ENCODE peak calls at places on chromosomes 4 and X, in five cellular contexts. J is upper lobe of right lung, C is uterus, F is GM23248, X is fibroblast of lung. I is an unnamed sample.

GRCh38 chr4:16294455-16294854 is 68.2 kb upstream of the TAPT1 start:
- DNase-seq in X (no peak), J (no peak), C (no peak), F (peak; percentile 84), I (peak; percentile 52)

GRCh38 chrX:40513012-40513411 is 67.8 kb upstream of the ATP6AP2 start:
- DNase-seq in C (no peak), X (no peak), J (peak; percentile 67), F (no peak), I (no peak)

GRCh38 chr4:185171373-185172071 is 28.5 kb downstream of the SLC25A4 start:
- DNase-seq in F (no peak), J (no peak), C (no peak), X (no peak), I (peak; percentile 23)

GRCh38 chrX:134631404-134632346 is 26.6 kb downstream of the PLAC1 start:
- DNase-seq in X (peak; percentile 96), C (peak; percentile 72), F (peak; percentile 48), J (no peak), I (no peak)

GRCh38 chr4:114599231-114600065 is 841 bp downstream of the UGT8 start:
- DNase-seq in X (peak; percentile 13), J (peak; percentile 68), C (no peak), F (peak; percentile 8), I (peak; percentile 40)

GRCh38 chrX:153307546-153308175 is 13.9 kb downstream of the PNMA6F start:
- DNase-seq in J (no peak), F (peak; percentile 55), X (no peak), C (no peak), I (no peak)

GRCh38 chrX:17377047-17377692 is 2.2 kb downstream of the NHS start:
- DNase-seq in J (peak; percentile 63), C (peak; percentile 43), X (peak; percentile 53), F (peak; percentile 77), I (peak; percentile 67)

GRCh38 chr4:3862640-3863420 is 96.6 kb downstream of the ADRA2C start:
- DNase-seq in C (peak; percentile 25), J (no peak), F (no peak), X (no peak), I (no peak)

GRCh38 chrX:56728321-56728720 is 722 bp upstream of the NBDY start:
- DNase-seq in C (no peak), X (peak; percentile 34), F (peak; percentile 24), J (no peak), I (peak; percentile 17)

GRCh38 chr4:176031927-176032326 is 33.7 kb upstream of the WDR17 start:
- DNase-seq in J (no peak), C (no peak), X (no peak), F (no peak), I (peak; percentile 85)
- H3K27ac ChIP-seq in J (no peak overlapping the region), C (no peak overlapping the region), X (no peak overlapping the region), F (no peak overlapping the region), I (no peak overlapping the region)

DNA sequence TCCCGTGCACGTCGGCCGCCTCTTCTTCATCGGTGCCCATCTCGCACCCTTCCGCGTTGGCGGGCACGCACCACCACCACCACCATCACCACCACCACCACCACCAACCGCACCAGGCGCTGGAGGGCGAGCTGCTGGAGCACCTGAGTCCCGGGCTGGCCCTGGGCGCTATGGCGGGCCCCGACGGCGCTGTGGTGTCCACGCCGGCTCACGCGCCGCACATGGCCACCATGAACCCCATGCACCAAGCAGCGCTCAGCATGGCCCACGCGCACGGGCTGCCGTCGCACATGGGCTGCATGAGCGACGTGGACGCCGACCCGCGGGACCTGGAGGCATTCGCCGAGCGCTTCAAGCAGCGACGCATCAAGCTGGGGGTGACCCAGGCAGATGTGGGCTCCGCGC is 1.3 kb downstream of the POU4F2 start:
- DNase-seq in J (no peak), F (no peak), C (no peak), X (no peak), I (no peak)
- H3K27me3 ChIP-seq in J (peaks cover 79% of the 10 kb centered on the region), F (peaks cover 77% of the 10 kb centered on the region), C (peaks cover 13% of the 10 kb centered on the region), X (peaks cover 32% of the 10 kb centered on the region), I (peaks cover 100% of the 10 kb centered on the region)

GRCh38 chr4:87038837-87039715 is 104.3 kb downstream of the AFF1 start:
- DNase-seq in J (no peak), C (peak; percentile 76), F (peak; percentile 98), X (peak; percentile 83), I (peak; percentile 78)
- H3K4me1 ChIP-seq in J (peaks cover 62% of the 10 kb centered on the region), C (peaks cover 19% of the 10 kb centered on the region), F (peaks cover 46% of the 10 kb centered on the region), X (peaks cover 24% of the 10 kb centered on the region), I (peaks cover 31% of the 10 kb centered on the region)

GRCh38 chr4:25233194-25233593 is 639 bp upstream of the PI4K2B start:
- DNase-seq in J (no peak), X (no peak), C (no peak), F (no peak), I (no peak)
- H3K27ac ChIP-seq in J (peak overlapping the region; percentile 96), X (no peak overlapping the region), C (peak overlapping the region; percentile 98), F (no peak overlapping the region), I (no peak overlapping the region)

DNA sequence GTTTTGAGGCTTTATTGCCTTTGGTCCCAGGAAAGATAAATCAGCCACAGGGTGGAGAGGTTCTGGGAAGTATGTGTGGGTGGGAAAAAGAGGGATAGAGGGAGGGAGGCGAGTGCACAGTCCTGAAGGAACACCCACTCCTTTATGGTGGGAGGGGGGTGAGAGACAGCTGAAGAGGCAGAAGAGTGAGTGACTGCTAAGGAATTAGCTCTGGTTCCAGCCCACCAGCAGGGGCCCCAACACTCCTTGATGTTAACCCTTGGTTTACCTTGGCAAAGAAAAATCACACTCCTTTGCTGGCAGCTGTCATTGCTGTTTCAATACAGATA is 82.0 kb downstream of the HS6ST2 start:
- DNase-seq in X (no peak), C (peak; percentile 19), F (no peak), J (no peak), I (no peak)
- H3K27me3 ChIP-seq in X (no peaks in the 10 kb centered on the region), C (no peaks in the 10 kb centered on the region), F (no peaks in the 10 kb centered on the region), J (no peaks in the 10 kb centered on the region), I (no peaks in the 10 kb centered on the region)

DNA sequence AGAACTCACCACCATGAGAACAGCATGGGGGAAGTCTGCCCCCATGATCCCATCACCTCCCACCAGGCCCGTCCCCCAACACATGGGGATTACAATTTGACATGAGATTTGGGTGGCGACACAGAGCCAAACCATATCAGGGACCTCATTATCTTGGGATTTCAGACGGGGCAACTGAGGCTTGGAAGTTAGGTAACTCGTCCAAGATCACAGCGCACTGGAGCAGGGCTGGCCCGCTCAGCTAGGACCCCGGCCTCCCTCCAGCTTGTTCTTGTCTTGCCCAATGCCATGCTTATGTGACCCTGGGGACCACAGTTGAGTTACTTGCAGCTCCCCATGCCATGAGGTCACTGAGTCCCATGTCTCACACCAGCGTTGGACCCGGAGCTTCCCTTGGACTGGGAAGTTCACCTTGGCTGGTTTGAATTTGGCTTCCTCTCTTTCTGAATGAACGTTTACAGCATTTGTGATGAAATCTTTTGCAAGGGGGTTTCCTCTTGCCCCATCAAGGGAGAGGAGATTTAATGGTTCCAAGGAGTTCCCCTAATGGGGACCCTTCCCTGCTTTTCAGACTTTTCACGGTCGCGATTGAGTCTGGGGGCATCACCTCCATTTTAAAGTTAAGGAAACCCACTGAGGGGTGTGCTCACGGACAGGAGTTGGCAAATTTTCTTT is 18.2 kb downstream of the HTRA3 start:
- DNase-seq in J (peak; percentile 47), X (no peak), C (no peak), F (no peak), I (no peak)
- H3K4me1 ChIP-seq in J (no peaks in the 10 kb centered on the region), X (no peaks in the 10 kb centered on the region), C (no peaks in the 10 kb centered on the region), F (no peaks in the 10 kb centered on the region), I (no peaks in the 10 kb centered on the region)

GRCh38 chr4:148443550-148444295 is 1.5 kb upstream of the NR3C2 start:
- DNase-seq in J (peak; percentile 82), X (no peak), F (peak; percentile 53), C (peak; percentile 58), I (no peak)

GRCh38 chr4:148444296-148445070 is 2.3 kb upstream of the NR3C2 start:
- DNase-seq in C (peak; percentile 40), F (peak; percentile 34), J (peak; percentile 82), X (no peak), I (no peak)

GRCh38 chr4:148445071-148445902 is 3.1 kb upstream of the NR3C2 start:
- DNase-seq in C (peak; percentile 57), F (peak; percentile 42), X (no peak), J (peak; percentile 84), I (no peak)

GRCh38 chr4:148445903-148446261 is 3.7 kb upstream of the NR3C2 start:
- DNase-seq in J (no peak), F (no peak), X (no peak), C (no peak), I (no peak)

GRCh38 chr4:148447672-148448071 is 5.5 kb upstream of the NR3C2 start:
- DNase-seq in X (no peak), F (peak; percentile 42), J (no peak), C (peak; percentile 16), I (no peak)
- H3K27ac ChIP-seq in X (peak overlapping the region; percentile 54), F (no peak overlapping the region), J (peak overlapping the region; percentile 13), C (peak overlapping the region; percentile 25), I (no peak overlapping the region)

GRCh38 chr4:153794001-153794400 is 5.1 kb upstream of the SFRP2 start:
- DNase-seq in C (no peak), F (no peak), J (no peak), X (no peak), I (no peak)

GRCh38 chr4:153790962-153791551 is 2.2 kb upstream of the SFRP2 start:
- DNase-seq in X (no peak), F (peak; percentile 75), C (no peak), J (peak; percentile 70), I (no peak)

GRCh38 chr4:153792007-153792892 is 3.4 kb upstream of the SFRP2 start:
- DNase-seq in X (peak; percentile 47), F (peak; percentile 81), C (no peak), J (peak; percentile 76), I (peak; percentile 21)

GRCh38 chr4:153789741-153790651 is 1.1 kb upstream of the SFRP2 start:
- DNase-seq in F (peak; percentile 60), J (no peak), C (no peak), X (peak; percentile 26), I (peak; percentile 47)

DNA sequence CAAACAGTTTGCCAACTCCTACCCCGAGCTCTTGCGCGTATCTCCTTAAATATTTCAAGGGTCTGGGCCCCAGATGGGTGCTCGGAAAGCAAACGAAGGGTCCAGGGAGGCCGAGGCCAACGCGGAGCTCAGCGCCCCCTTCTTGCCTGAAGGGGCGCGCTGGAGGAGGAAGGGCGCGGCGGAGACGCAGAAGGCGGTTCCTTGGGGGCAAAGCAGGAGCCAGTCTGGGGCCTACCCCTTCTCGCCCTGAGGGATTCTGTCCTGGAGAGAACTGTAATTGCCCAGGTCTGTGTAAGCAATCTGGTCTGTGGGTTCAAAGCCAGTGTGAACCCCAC is 4.0 kb upstream of the SFRP2 start:
- DNase-seq in F (no peak), X (no peak), C (no peak), J (no peak), I (no peak)
- H3K27me3 ChIP-seq in F (peaks cover 44% of the 10 kb centered on the region), X (peaks cover 31% of the 10 kb centered on the region), C (peaks cover 10% of the 10 kb centered on the region), J (peaks cover 70% of the 10 kb centered on the region), I (peaks cover 100% of the 10 kb centered on the region)